ENCODE peak calls at places on chromosomes 11 and 22, in eight cellular contexts. O is T1000; T is heart left ventricle; I is stimulated activated CD4-positive, alpha-beta T cell treated with anti-CD3 and anti-CD28 coated beads, Interleukin-15, amount 100 ng/mL, for 1 hour; R is neural progenitor cell; P is SIG-M5; H is NCI-H2081; S is B cell. Y is an unnamed sample.

GRCh38 chr11:3709977-3710376 is 38.8 kb upstream of the CHRNA10 start:
- DNase-seq in O (no peak), T (no peak), I (no peak), R (no peak), P (no peak), H (no peak), S (no peak), Y (no peak)

GRCh38 chr11:9341638-9342137 is 27.3 kb upstream of the TMEM41B start:
- DNase-seq in O (no peak), T (no peak), I (no peak), R (no peak), P (no peak), H (no peak), S (no peak), Y (no peak)

GRCh38 chr22:36327922-36328551 is 59.7 kb downstream of the MYH9 start:
- DNase-seq in O (no peak), T (peak), I (no peak), R (no peak), P (no peak), H (no peak), S (no peak), Y (no peak)

GRCh38 chr11:40877981-40878380 is 581.5 kb downstream of the LRRC4C start:
- DNase-seq in O (no peak), T (no peak), I (no peak), R (no peak), P (no peak), H (no peak), S (no peak), Y (peak)

GRCh38 chr11:1280116-1281035 is 29.1 kb downstream of the TOLLIP start:
- DNase-seq in O (no peak), T (no peak), I (no peak), R (no peak), P (no peak), H (no peak), S (no peak), Y (no peak)

GRCh38 chr11:114145166-114145695 is 85.7 kb downstream of the ZBTB16 start:
- DNase-seq in O (no peak), T (no peak), I (no peak), R (no peak), P (no peak), H (no peak), S (no peak), Y (no peak)

GRCh38 chr22:36385491-36386350 is 2.0 kb downstream of the MYH9 start:
- DNase-seq in O (peak), T (no peak), I (peak), R (peak), P (no peak), H (peak), S (no peak), Y (peak)

GRCh38 chr22:50473088-50473487 is 1.7 kb downstream of the SBF1 start:
- DNase-seq in O (no peak), T (no peak), I (no peak), R (peak), P (no peak), H (no peak), S (no peak), Y (no peak)

GRCh38 chr11:68122936-68123539 is 1.9 kb upstream of the CHKA start:
- DNase-seq in O (no peak), T (no peak), I (no peak), R (peak), P (no peak), H (no peak), S (no peak), Y (no peak)

GRCh38 chr11:44779736-44780520 is 53.2 kb downstream of the TSPAN18 start:
- DNase-seq in O (no peak), T (no peak), I (no peak), R (no peak), P (no peak), H (no peak), S (no peak), Y (no peak)

GRCh38 chr11:130606781-130607511 is 158.5 kb downstream of the ADAMTS15 start:
- DNase-seq in O (peak), T (no peak), I (no peak), R (no peak), P (no peak), H (no peak), S (no peak), Y (no peak)

GRCh38 chr22:37368058-37368457 is 59.2 kb downstream of the ELFN2 start:
- DNase-seq in O (no peak), T (no peak), I (no peak), R (peak), P (no peak), H (no peak), S (no peak), Y (no peak)

GRCh38 chr11:4626207-4627105 is 10.8 kb upstream of the OR51D1 start:
- DNase-seq in O (peak), T (peak), I (no peak), R (peak), P (no peak), H (peak), S (no peak), Y (peak)

GRCh38 chr11:62552931-62553838 is 6.6 kb upstream of the AHNAK start:
- DNase-seq in O (peak), T (peak), I (no peak), R (peak), P (no peak), H (no peak), S (no peak), Y (no peak)

GRCh38 chr11:130726234-130726559 is 190.1 kb downstream of the SNX19 start:
- DNase-seq in O (no peak), T (peak), I (no peak), R (no peak), P (no peak), H (no peak), S (no peak), Y (no peak)

GRCh38 chr11:116771935-116772334 is 852 bp downstream of the BUD13 start:
- DNase-seq in O (no peak), T (no peak), I (no peak), R (no peak), P (no peak), H (no peak), S (no peak), Y (no peak)

GRCh38 chr11:63020671-63021255 is 5.1 kb upstream of the SLC22A8 start:
- DNase-seq in O (no peak), T (no peak), I (no peak), R (peak), P (no peak), H (no peak), S (no peak), Y (no peak)

GRCh38 chr22:29727248-29727551 is 7.4 kb downstream of the CABP7 start:
- DNase-seq in O (no peak), T (no peak), I (no peak), R (peak), P (no peak), H (no peak), S (no peak), Y (no peak)

GRCh38 chr22:28051091-28051786 is 132.2 kb upstream of the PITPNB start:
- DNase-seq in O (no peak), T (no peak), I (no peak), R (peak), P (no peak), H (no peak), S (no peak), Y (peak)

GRCh38 chr11:106697058-106697457 is 321.2 kb downstream of the GUCY1A2 start:
- DNase-seq in O (no peak), T (no peak), I (no peak), R (no peak), P (no peak), H (no peak), S (no peak), Y (no peak)

GRCh38 chr11:68753300-68753699 is 2.0 kb upstream of the TESMIN start:
- DNase-seq in O (no peak), T (no peak), I (no peak), R (no peak), P (no peak), H (no peak), S (no peak), Y (peak)

GRCh38 chr22:27139935-27140493 is 482.6 kb downstream of the MIAT start:
- DNase-seq in O (peak), T (no peak), I (no peak), R (peak), P (no peak), H (no peak), S (no peak), Y (no peak)

GRCh38 chr22:45087802-45088201 is 75.9 kb upstream of the NUP50 start:
- DNase-seq in O (no peak), T (no peak), I (no peak), R (no peak), P (no peak), H (no peak), S (no peak), Y (no peak)